ENCODE peak calls at places on chromosomes 2 and 18, in four cellular contexts. D is effector memory CD4-positive, alpha-beta T cell; Y is activated CD8-positive, alpha-beta memory T cell treated with anti-CD3 and anti-CD28 coated beads for 1 hour; R is mucosa of gallbladder. M is an unnamed sample.

GRCh38 chr2:142724186-142724585 is 153.3 kb upstream of the KYNU start:
- DNase-seq in D (no peak), Y (no peak), R (no peak), M (no peak)

GRCh38 chr2:200929334-200930249 is 33.9 kb downstream of the ORC2 start:
- DNase-seq in D (no peak), Y (no peak), R (no peak), M (peak)

GRCh38 chr2:68043719-68044498 is 18.9 kb downstream of the C1D start:
- DNase-seq in D (no peak), Y (no peak), R (no peak), M (peak)

GRCh38 chr2:10385501-10385900 is 62.6 kb downstream of the ODC1 start:
- DNase-seq in D (no peak), Y (no peak), R (no peak), M (no peak)

GRCh38 chr2:42781204-42781603 is 11.2 kb downstream of the HAAO start:
- DNase-seq in D (no peak), Y (no peak), R (no peak), M (no peak)

GRCh38 chr2:106885981-106886915 is at the start of gene ST6GAL2:
- DNase-seq in D (no peak), Y (no peak), R (peak), M (no peak)

GRCh38 chr18:37889963-37890362 is 324.4 kb upstream of the CELF4 start:
- DNase-seq in D (no peak), Y (no peak), R (no peak), M (no peak)

GRCh38 chr2:168450171-168450570 is 5.9 kb upstream of the CERS6 start:
- DNase-seq in D (no peak), Y (no peak), R (no peak), M (no peak)

GRCh38 chr18:57519668-57520424 is 66.7 kb downstream of the FECH start:
- DNase-seq in D (no peak), Y (no peak), R (no peak), M (no peak)

GRCh38 chr2:196336206-196336605 is 164.8 kb upstream of the STK17B start:
- DNase-seq in D (no peak), Y (no peak), R (no peak), M (no peak)

GRCh38 chr2:127704641-127705243 is 3.4 kb downstream of the SFT2D3 start:
- DNase-seq in D (no peak), Y (no peak), R (no peak), M (no peak)

M was measured in H54.